ENCODE peak calls at places on chromosome X, in five cellular contexts. E is cardiac muscle cell; G is breast epithelium; P is fibroblast of lung; Q is effector memory CD4-positive, alpha-beta T cell. Y is an unnamed sample.

GRCh38 chrX:50579955-50580354 is 109.3 kb upstream of the DGKK start:
- DNase-seq in G (no peak), E (peak), Q (no peak), P (peak), Y (peak)

GRCh38 chrX:72041901-72042859 is 89.5 kb downstream of the RTL5 start:
- DNase-seq in P (peak), Q (no peak), E (peak), G (no peak), Y (peak)

GRCh38 chrX:134338527-134338926 is 101.5 kb downstream of the CCDC160 start:
- DNase-seq in G (no peak), Q (no peak), E (no peak), P (no peak), Y (no peak)

GRCh38 chrX:124242160-124242559 is 90.3 kb upstream of the TEX13D start:
- DNase-seq in G (no peak), P (peak), Q (no peak), E (no peak), Y (no peak)

GRCh38 chrX:123731258-123731986 is 1.4 kb downstream of the THOC2 start:
- DNase-seq in E (peak), G (no peak), Q (no peak), P (peak), Y (no peak)

GRCh38 chrX:13695601-13696115 is 6.7 kb downstream of the RAB9A start:
- DNase-seq in P (no peak), Q (no peak), G (no peak), E (no peak), Y (no peak)

GRCh38 chrX:118773782-118774181 is 46.4 kb downstream of the IL13RA1 start:
- DNase-seq in Q (no peak), E (no peak), G (no peak), P (no peak), Y (no peak)

GRCh38 chrX:69503228-69503834 is 795 bp upstream of the NALF2 start:
- DNase-seq in G (no peak), Q (no peak), E (peak), P (no peak), Y (no peak)

GRCh38 chrX:74835566-74835965 is 89.7 kb downstream of the NEXMIF start:
- DNase-seq in P (no peak), G (no peak), Q (no peak), E (no peak), Y (no peak)

GRCh38 chrX:119758682-119759332 is 419 bp downstream of the SOWAHD start:
- DNase-seq in G (no peak), Q (peak), E (no peak), P (no peak), Y (no peak)

GRCh38 chrX:118347131-118347530 is 1.2 kb downstream of the WDR44 start:
- DNase-seq in G (no peak), Q (no peak), P (peak), E (peak), Y (no peak)

GRCh38 chrX:6732101-6732500 is 197.2 kb upstream of the VCX3A start:
- DNase-seq in Q (no peak), E (no peak), P (no peak), G (no peak), Y (no peak)

GRCh38 chrX:6729581-6729980 is 194.7 kb upstream of the VCX3A start:
- DNase-seq in P (no peak), G (no peak), E (no peak), Q (no peak), Y (no peak)

GRCh38 chrX:6738518-6739470 is 203.9 kb upstream of the VCX3A start:
- DNase-seq in G (no peak), P (no peak), Q (no peak), E (no peak), Y (no peak)

DNA sequence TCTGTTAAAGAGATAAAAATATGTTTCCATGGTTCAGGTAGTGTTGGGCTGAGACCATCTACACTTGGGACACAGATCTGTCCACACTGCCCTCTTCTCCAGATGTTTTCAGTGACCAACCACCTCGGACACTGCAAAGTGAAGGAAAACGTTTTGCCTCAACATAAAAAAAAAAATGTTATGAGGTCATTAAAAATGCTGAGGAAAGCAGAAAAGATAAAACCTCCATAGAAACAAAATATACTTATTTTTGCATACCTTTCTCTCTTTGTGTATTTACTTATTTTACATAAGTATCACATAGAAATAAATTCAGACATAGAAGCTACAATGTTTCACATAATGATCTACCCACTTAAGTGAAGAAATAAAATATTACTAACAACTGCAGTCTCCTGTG is 200.3 kb upstream of the VCX3A start:
- DNase-seq in E (no peak), P (no peak), G (no peak), Q (no peak), Y (no peak)
- H3K27ac ChIP-seq in E (no peak), P (no peak), G (no peak), Q (no peak), Y (no peak)

GRCh38 chrX:41722220-41722619 is 1.8 kb upstream of the GPR82 start:
- DNase-seq in Q (no peak), P (no peak), E (no peak), G (no peak), Y (no peak)
- H3K27ac ChIP-seq in Q (no peak), P (no peak), E (no peak), G (no peak), Y (no peak)

DNA sequence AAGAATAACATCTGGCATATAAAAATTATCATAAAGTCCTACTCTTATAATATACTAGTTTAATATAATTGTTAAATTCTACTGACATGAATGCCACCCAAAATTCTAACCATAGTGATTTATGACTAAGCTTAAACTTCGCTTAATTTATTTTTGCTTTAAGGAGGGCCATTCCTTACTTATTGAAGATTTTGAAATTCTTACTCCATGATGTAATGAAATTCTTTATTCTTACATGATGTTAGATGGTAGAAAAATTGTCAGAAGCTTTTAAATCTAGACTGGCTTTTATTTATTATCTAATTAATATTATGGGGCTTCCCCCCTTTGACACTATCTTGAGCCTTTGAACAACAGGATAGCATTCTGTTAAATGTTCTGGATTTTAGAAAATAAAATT is 19.5 kb upstream of the SUPT20HL2 start:
- DNase-seq in Q (no peak), P (peak), E (no peak), G (no peak), Y (no peak)
- H3K27ac ChIP-seq in Q (no peak), P (no peak), E (no peak), G (no peak), Y (peak)

GRCh38 chrX:47566841-47567240 is 5.8 kb downstream of the ARAF start:
- DNase-seq in E (no peak), G (no peak), Q (no peak), P (no peak), Y (no peak)

GRCh38 chrX:47561653-47562151 is 697 bp downstream of the ARAF start:
- DNase-seq in Q (no peak), E (no peak), P (no peak), G (no peak), Y (no peak)

GRCh38 chrX:47562615-47563243 is 1.7 kb downstream of the ARAF start:
- DNase-seq in Q (no peak), E (peak), P (no peak), G (no peak), Y (no peak)

GRCh38 chrX:47563801-47564315 is 2.9 kb downstream of the ARAF start:
- DNase-seq in P (peak), G (no peak), Q (no peak), E (peak), Y (no peak)

DNA sequence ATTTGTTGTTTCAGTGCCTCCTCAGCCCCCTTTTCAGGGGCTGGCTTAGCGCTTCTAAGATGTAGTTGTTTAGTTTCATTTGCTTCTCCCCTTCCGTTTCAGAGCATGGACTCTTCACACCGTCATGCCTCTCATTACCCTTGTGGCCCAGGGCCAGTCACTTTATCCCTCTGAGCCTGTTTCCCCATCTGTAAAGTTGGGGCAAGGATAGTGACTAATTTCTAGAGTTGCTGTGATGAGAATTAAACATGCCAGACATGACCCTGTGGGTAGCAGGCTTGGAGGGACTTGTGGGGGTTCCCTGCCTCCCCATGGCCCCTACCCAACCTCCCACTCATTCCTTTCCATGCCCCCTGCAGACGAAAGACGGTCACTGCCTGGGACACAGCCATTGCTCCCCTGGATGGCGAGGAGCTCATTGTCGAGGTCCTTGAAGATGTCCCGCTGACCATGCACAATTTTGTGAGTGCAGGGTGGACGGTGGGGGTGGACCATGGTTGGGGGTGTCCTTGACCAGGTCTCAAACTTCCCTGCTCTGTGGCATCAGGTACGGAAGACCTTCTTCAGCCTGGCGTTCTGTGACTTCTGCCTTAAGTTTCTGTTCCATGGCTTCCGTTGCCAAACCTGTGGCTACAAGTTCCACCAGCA is 3.6 kb downstream of the ARAF start:
- DNase-seq in P (no peak), Q (no peak), G (no peak), E (no peak), Y (no peak)
- H3K27ac ChIP-seq in P (no peak), Q (no peak), G (no peak), E (no peak), Y (no peak)

DNA sequence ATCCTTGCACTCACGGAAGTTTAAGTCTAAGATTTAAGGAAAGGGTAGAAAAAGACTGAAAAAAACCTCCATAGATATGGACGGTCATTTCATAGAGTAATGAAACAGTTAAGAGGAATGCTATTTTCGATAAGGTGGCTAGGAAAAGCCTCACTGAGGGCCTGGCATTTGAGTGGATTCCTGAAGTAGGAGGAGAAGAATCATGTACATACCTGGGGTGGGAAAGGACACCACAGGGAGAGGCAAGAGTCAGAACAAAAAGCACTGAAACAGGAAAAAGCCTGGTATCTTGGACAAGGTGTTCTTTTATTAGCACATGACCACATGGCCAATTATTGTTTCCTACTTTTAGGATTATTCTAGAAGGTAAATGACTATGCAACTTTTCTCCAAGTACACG is 547.2 kb upstream of the DIPK2B start:
- DNase-seq in E (no peak), Q (no peak), G (no peak), P (peak), Y (no peak)
- H3K27ac ChIP-seq in E (no peak), Q (no peak), G (peak), P (no peak), Y (no peak)